ENCODE peak calls at places on chromosomes 1 and 21, in ten cellular contexts. One of them, this sample, is unnamed.

GRCh38 chr1:246121533-246121932 is 385.5 kb downstream of the SMYD3 start:
- DNase-seq in substantia nigra: no peak
- DNase-seq in HEK293T: no peak
- DNase-seq in 8988T: no peak
- DNase-seq in EH: peak
- DNase-seq in foreskin melanocyte: no peak
- DNase-seq in T-helper 17 cell: no peak
- DNase-seq in KBM-7: no peak
- DNase-seq in non-pigmented ciliary epithelial cell: no peak
- DNase-seq in amygdala: no peak
- DNase-seq in this sample: no peak

GRCh38 chr1:203667616-203668015 is 41.0 kb downstream of the ATP2B4 start:
- DNase-seq in substantia nigra: no peak
- DNase-seq in HEK293T: no peak
- DNase-seq in 8988T: no peak
- DNase-seq in EH: peak
- DNase-seq in foreskin melanocyte: no peak
- DNase-seq in T-helper 17 cell: no peak
- DNase-seq in KBM-7: no peak
- DNase-seq in non-pigmented ciliary epithelial cell: no peak
- DNase-seq in amygdala: no peak
- DNase-seq in this sample: no peak

GRCh38 chr1:203144661-203145060 is 17.1 kb downstream of the ADORA1 start:
- DNase-seq in substantia nigra: peak
- DNase-seq in HEK293T: no peak
- DNase-seq in 8988T: peak
- DNase-seq in EH: peak
- DNase-seq in foreskin melanocyte: peak
- DNase-seq in T-helper 17 cell: no peak
- DNase-seq in KBM-7: no peak
- DNase-seq in non-pigmented ciliary epithelial cell: no peak
- DNase-seq in amygdala: no peak
- DNase-seq in this sample: no peak

GRCh38 chr1:179761296-179761695 is 18.2 kb downstream of the FAM163A start:
- DNase-seq in substantia nigra: no peak
- DNase-seq in HEK293T: no peak
- DNase-seq in 8988T: no peak
- DNase-seq in EH: no peak
- DNase-seq in foreskin melanocyte: no peak
- DNase-seq in T-helper 17 cell: no peak
- DNase-seq in KBM-7: no peak
- DNase-seq in non-pigmented ciliary epithelial cell: no peak
- DNase-seq in amygdala: no peak
- DNase-seq in this sample: no peak

GRCh38 chr21:44797775-44798174 is 3.8 kb downstream of the UBE2G2 start:
- DNase-seq in substantia nigra: no peak
- DNase-seq in HEK293T: no peak
- DNase-seq in 8988T: no peak
- DNase-seq in EH: no peak
- DNase-seq in foreskin melanocyte: no peak
- DNase-seq in T-helper 17 cell: no peak
- DNase-seq in KBM-7: no peak
- DNase-seq in non-pigmented ciliary epithelial cell: no peak
- DNase-seq in amygdala: no peak
- DNase-seq in this sample: no peak

GRCh38 chr1:62218603-62219002 is 24.0 kb downstream of the L1TD1 start:
- DNase-seq in substantia nigra: no peak
- DNase-seq in HEK293T: no peak
- DNase-seq in 8988T: no peak
- DNase-seq in EH: peak
- DNase-seq in foreskin melanocyte: no peak
- DNase-seq in T-helper 17 cell: no peak
- DNase-seq in KBM-7: no peak
- DNase-seq in non-pigmented ciliary epithelial cell: no peak
- DNase-seq in amygdala: no peak
- DNase-seq in this sample: no peak

GRCh38 chr1:75423136-75423535 is 187.8 kb downstream of the SLC44A5 start:
- DNase-seq in substantia nigra: no peak
- DNase-seq in HEK293T: no peak
- DNase-seq in 8988T: no peak
- DNase-seq in EH: no peak
- DNase-seq in foreskin melanocyte: no peak
- DNase-seq in T-helper 17 cell: no peak
- DNase-seq in KBM-7: no peak
- DNase-seq in non-pigmented ciliary epithelial cell: no peak
- DNase-seq in amygdala: no peak
- DNase-seq in this sample: no peak

GRCh38 chr1:151513626-151514101 is 2.5 kb downstream of the CGN start:
- DNase-seq in substantia nigra: no peak
- DNase-seq in HEK293T: no peak
- DNase-seq in 8988T: no peak
- DNase-seq in EH: peak
- DNase-seq in foreskin melanocyte: no peak
- DNase-seq in T-helper 17 cell: no peak
- DNase-seq in KBM-7: peak
- DNase-seq in non-pigmented ciliary epithelial cell: no peak
- DNase-seq in amygdala: no peak
- DNase-seq in this sample: no peak

GRCh38 chr1:229204863-229205777 is 65.8 kb upstream of the RAB4A start:
- DNase-seq in substantia nigra: no peak
- DNase-seq in HEK293T: no peak
- DNase-seq in 8988T: no peak
- DNase-seq in EH: peak
- DNase-seq in foreskin melanocyte: no peak
- DNase-seq in T-helper 17 cell: no peak
- DNase-seq in KBM-7: no peak
- DNase-seq in non-pigmented ciliary epithelial cell: no peak
- DNase-seq in amygdala: no peak
- DNase-seq in this sample: no peak

GRCh38 chr21:32520885-32521735 is 64.2 kb downstream of the TCP10L start:
- DNase-seq in substantia nigra: peak
- DNase-seq in HEK293T: no peak
- DNase-seq in 8988T: no peak
- DNase-seq in EH: peak
- DNase-seq in foreskin melanocyte: no peak
- DNase-seq in T-helper 17 cell: no peak
- DNase-seq in KBM-7: no peak
- DNase-seq in non-pigmented ciliary epithelial cell: peak
- DNase-seq in amygdala: peak
- DNase-seq in this sample: peak

GRCh38 chr1:151828931-151829330 is 2.7 kb downstream of the RORC start:
- DNase-seq in substantia nigra: peak
- DNase-seq in HEK293T: no peak
- DNase-seq in 8988T: no peak
- DNase-seq in EH: peak
- DNase-seq in foreskin melanocyte: peak
- DNase-seq in T-helper 17 cell: no peak
- DNase-seq in KBM-7: peak
- DNase-seq in non-pigmented ciliary epithelial cell: no peak
- DNase-seq in amygdala: no peak
- DNase-seq in this sample: peak

GRCh38 chr1:116380499-116381316 is 7.7 kb downstream of the ATP1A1 start:
- DNase-seq in substantia nigra: no peak
- DNase-seq in HEK293T: no peak
- DNase-seq in 8988T: no peak
- DNase-seq in EH: no peak
- DNase-seq in foreskin melanocyte: no peak
- DNase-seq in T-helper 17 cell: no peak
- DNase-seq in KBM-7: no peak
- DNase-seq in non-pigmented ciliary epithelial cell: no peak
- DNase-seq in amygdala: no peak
- DNase-seq in this sample: no peak

GRCh38 chr1:147613506-147613905 is 56.8 kb downstream of the ACP6 start:
- DNase-seq in substantia nigra: no peak
- DNase-seq in HEK293T: no peak
- DNase-seq in 8988T: no peak
- DNase-seq in EH: peak
- DNase-seq in foreskin melanocyte: no peak
- DNase-seq in T-helper 17 cell: no peak
- DNase-seq in KBM-7: no peak
- DNase-seq in non-pigmented ciliary epithelial cell: no peak
- DNase-seq in amygdala: no peak
- DNase-seq in this sample: no peak

GRCh38 chr21:33367309-33367973 is 35.8 kb upstream of the IFNGR2 start:
- DNase-seq in substantia nigra: no peak
- DNase-seq in HEK293T: no peak
- DNase-seq in 8988T: no peak
- DNase-seq in EH: no peak
- DNase-seq in foreskin melanocyte: no peak
- DNase-seq in T-helper 17 cell: no peak
- DNase-seq in KBM-7: peak
- DNase-seq in non-pigmented ciliary epithelial cell: no peak
- DNase-seq in amygdala: no peak
- DNase-seq in this sample: peak

GRCh38 chr21:44427241-44428120 is 27.8 kb upstream of the LRRC3 start:
- DNase-seq in substantia nigra: no peak
- DNase-seq in HEK293T: no peak
- DNase-seq in 8988T: no peak
- DNase-seq in EH: no peak
- DNase-seq in foreskin melanocyte: no peak
- DNase-seq in T-helper 17 cell: no peak
- DNase-seq in KBM-7: no peak
- DNase-seq in non-pigmented ciliary epithelial cell: no peak
- DNase-seq in amygdala: no peak
- DNase-seq in this sample: peak

GRCh38 chr1:25431495-25432363 is 1.0 kb downstream of the MACO1 start:
- DNase-seq in substantia nigra: peak
- DNase-seq in HEK293T: no peak
- DNase-seq in 8988T: no peak
- DNase-seq in EH: peak
- DNase-seq in foreskin melanocyte: no peak
- DNase-seq in T-helper 17 cell: no peak
- DNase-seq in KBM-7: no peak
- DNase-seq in non-pigmented ciliary epithelial cell: no peak
- DNase-seq in amygdala: no peak
- DNase-seq in this sample: no peak

GRCh38 chr1:183515002-183515689 is 42.8 kb downstream of the SMG7 start:
- DNase-seq in substantia nigra: no peak
- DNase-seq in HEK293T: no peak
- DNase-seq in 8988T: no peak
- DNase-seq in EH: peak
- DNase-seq in foreskin melanocyte: peak
- DNase-seq in T-helper 17 cell: no peak
- DNase-seq in KBM-7: no peak
- DNase-seq in non-pigmented ciliary epithelial cell: peak
- DNase-seq in amygdala: no peak
- DNase-seq in this sample: no peak

GRCh38 chr1:38274974-38275373 is 228.4 kb upstream of the POU3F1 start:
- DNase-seq in substantia nigra: peak
- DNase-seq in HEK293T: no peak
- DNase-seq in 8988T: no peak
- DNase-seq in EH: peak
- DNase-seq in foreskin melanocyte: no peak
- DNase-seq in T-helper 17 cell: no peak
- DNase-seq in KBM-7: no peak
- DNase-seq in non-pigmented ciliary epithelial cell: no peak
- DNase-seq in amygdala: no peak
- DNase-seq in this sample: no peak

GRCh38 chr1:238406098-238406497 is 515.4 kb upstream of the ZP4 start:
- DNase-seq in substantia nigra: no peak
- DNase-seq in HEK293T: no peak
- DNase-seq in 8988T: no peak
- DNase-seq in EH: no peak
- DNase-seq in foreskin melanocyte: no peak
- DNase-seq in T-helper 17 cell: no peak
- DNase-seq in KBM-7: no peak
- DNase-seq in non-pigmented ciliary epithelial cell: no peak
- DNase-seq in amygdala: no peak
- DNase-seq in this sample: no peak

GRCh38 chr1:211698161-211699026 is 23.0 kb upstream of the NEK2 start:
- DNase-seq in substantia nigra: peak
- DNase-seq in HEK293T: peak
- DNase-seq in 8988T: peak
- DNase-seq in EH: peak
- DNase-seq in foreskin melanocyte: peak
- DNase-seq in T-helper 17 cell: peak
- DNase-seq in KBM-7: peak
- DNase-seq in non-pigmented ciliary epithelial cell: no peak
- DNase-seq in amygdala: peak
- DNase-seq in this sample: peak

GRCh38 chr1:82778612-82779011 is 977.9 kb downstream of the ADGRL2 start:
- DNase-seq in substantia nigra: no peak
- DNase-seq in HEK293T: peak
- DNase-seq in 8988T: peak
- DNase-seq in EH: no peak
- DNase-seq in foreskin melanocyte: no peak
- DNase-seq in T-helper 17 cell: no peak
- DNase-seq in KBM-7: peak
- DNase-seq in non-pigmented ciliary epithelial cell: no peak
- DNase-seq in amygdala: no peak
- DNase-seq in this sample: peak

GRCh38 chr1:18951818-18952391 is 4.6 kb downstream of the IFFO2 start:
- DNase-seq in substantia nigra: no peak
- DNase-seq in HEK293T: no peak
- DNase-seq in 8988T: no peak
- DNase-seq in EH: no peak
- DNase-seq in foreskin melanocyte: no peak
- DNase-seq in T-helper 17 cell: peak
- DNase-seq in KBM-7: peak
- DNase-seq in non-pigmented ciliary epithelial cell: no peak
- DNase-seq in amygdala: no peak
- DNase-seq in this sample: no peak

GRCh38 chr1:156815307-156815826 is 1.3 kb downstream of the SH2D2A start:
- DNase-seq in substantia nigra: no peak
- DNase-seq in HEK293T: no peak
- DNase-seq in 8988T: peak
- DNase-seq in EH: peak
- DNase-seq in foreskin melanocyte: no peak
- DNase-seq in T-helper 17 cell: no peak
- DNase-seq in KBM-7: no peak
- DNase-seq in non-pigmented ciliary epithelial cell: no peak
- DNase-seq in amygdala: no peak
- DNase-seq in this sample: no peak

GRCh38 chr1:153430561-153430960 is 14.2 kb downstream of the S100A7A start:
- DNase-seq in substantia nigra: no peak
- DNase-seq in HEK293T: no peak
- DNase-seq in 8988T: no peak
- DNase-seq in EH: no peak
- DNase-seq in foreskin melanocyte: no peak
- DNase-seq in T-helper 17 cell: no peak
- DNase-seq in KBM-7: no peak
- DNase-seq in non-pigmented ciliary epithelial cell: no peak
- DNase-seq in amygdala: no peak
- DNase-seq in this sample: no peak

This sample was measured in HAP-1.